ENCODE peak calls at places on chromosomes 13 and 19, in eight cellular contexts. D is CD8-positive, alpha-beta memory T cell; F is hepatocyte; U is pancreas; B is stomach; Y is fibroblast of lung; C is thoracic aorta; H is adipocyte. R is an unnamed sample. For H3K4me1, the result is how much of the 10 kb centered on the place peaks cover.

GRCh38 chr19:45420871-45421270 is 2.8 kb downstream of the ERCC1 start:
- DNase-seq in B (no peak), Y (no peak), C (no peak), D (no peak), F (no peak), H (no peak), U (no peak), R (no peak)

GRCh38 chr19:52658595-52658994 is 20.4 kb upstream of the ZNF83 start:
- DNase-seq in Y (no peak), B (no peak), F (peak), U (no peak), H (no peak), C (no peak), D (no peak), R (no peak)

GRCh38 chr19:33125929-33126388 is 6.0 kb upstream of the WDR88 start:
- DNase-seq in U (no peak), D (peak), Y (peak), C (no peak), F (peak), H (peak), B (peak), R (peak)

GRCh38 chr13:75600371-75600770 is 35.8 kb upstream of the LMO7 start:
- DNase-seq in Y (no peak), B (no peak), F (no peak), U (no peak), H (no peak), C (no peak), D (no peak), R (no peak)

GRCh38 chr13:112818698-112819045 is 128.8 kb downstream of the ATP11A start:
- DNase-seq in Y (no peak), H (no peak), U (no peak), C (no peak), D (no peak), B (peak), F (no peak), R (no peak)

GRCh38 chr13:102399791-102400618 is 1.8 kb downstream of the FGF14 start:
- DNase-seq in F (no peak), U (peak), B (no peak), Y (peak), H (no peak), D (peak), C (no peak), R (no peak)

GRCh38 chr19:18221815-18222725 is 4.2 kb downstream of the PDE4C start:
- DNase-seq in F (no peak), C (no peak), Y (no peak), D (no peak), H (no peak), U (no peak), B (no peak), R (no peak)

GRCh38 chr19:44582581-44583265 is 30.6 kb upstream of the IGSF23 start:
- DNase-seq in Y (peak), C (no peak), U (no peak), B (no peak), H (peak), D (peak), F (no peak), R (no peak)

GRCh38 chr19:37936166-37936565 is 29.2 kb downstream of the SIPA1L3 start:
- DNase-seq in Y (no peak), U (peak), H (no peak), F (peak), B (peak), D (no peak), C (no peak), R (no peak)

GRCh38 chr13:33109801-33110200 is 93.6 kb downstream of the KL start:
- DNase-seq in H (no peak), Y (no peak), C (no peak), F (no peak), D (no peak), U (no peak), B (no peak), R (no peak)
- H3K4me1 ChIP-seq in H (under half), Y (under half), C (half or more), F (under half), D (under half), U (under half), B (under half), R (under half)

GRCh38 chr13:67225252-67226159 is 4.6 kb downstream of the PCDH9 start:
- DNase-seq in H (no peak), F (no peak), B (no peak), U (no peak), C (no peak), D (no peak), Y (no peak), R (no peak)
- H3K4me3 ChIP-seq in H (no peak), F (no peak), B (no peak), U (no peak), C (peak), D (no peak), Y (no peak), R (no peak)

GRCh38 chr13:110913911-110914292 is 967 bp downstream of the ANKRD10 start:
- DNase-seq in Y (no peak), F (no peak), C (no peak), B (no peak), D (no peak), H (no peak), U (no peak), R (peak)
- H3K4me1 ChIP-seq in Y (under half), F (under half), C (half or more), B (under half), D (under half), H (under half), U (under half), R (under half)

GRCh38 chr13:36919206-36919832 is 719 bp downstream of the SMAD9 start:
- DNase-seq in C (peak), F (peak), U (peak), D (no peak), Y (peak), H (peak), B (peak), R (peak)

GRCh38 chr13:36918246-36919060 is 1.6 kb downstream of the SMAD9 start:
- DNase-seq in D (no peak), U (no peak), H (peak), Y (peak), F (no peak), B (no peak), C (no peak), R (no peak)

GRCh38 chr13:36920612-36921185 is 661 bp upstream of the SMAD9 start:
- DNase-seq in F (no peak), C (no peak), D (no peak), U (no peak), B (no peak), H (peak), Y (no peak), R (no peak)

GRCh38 chr13:36921902-36922301 is 1.9 kb upstream of the SMAD9 start:
- DNase-seq in Y (no peak), D (no peak), H (no peak), F (no peak), U (no peak), C (no peak), B (no peak), R (no peak)

DNA sequence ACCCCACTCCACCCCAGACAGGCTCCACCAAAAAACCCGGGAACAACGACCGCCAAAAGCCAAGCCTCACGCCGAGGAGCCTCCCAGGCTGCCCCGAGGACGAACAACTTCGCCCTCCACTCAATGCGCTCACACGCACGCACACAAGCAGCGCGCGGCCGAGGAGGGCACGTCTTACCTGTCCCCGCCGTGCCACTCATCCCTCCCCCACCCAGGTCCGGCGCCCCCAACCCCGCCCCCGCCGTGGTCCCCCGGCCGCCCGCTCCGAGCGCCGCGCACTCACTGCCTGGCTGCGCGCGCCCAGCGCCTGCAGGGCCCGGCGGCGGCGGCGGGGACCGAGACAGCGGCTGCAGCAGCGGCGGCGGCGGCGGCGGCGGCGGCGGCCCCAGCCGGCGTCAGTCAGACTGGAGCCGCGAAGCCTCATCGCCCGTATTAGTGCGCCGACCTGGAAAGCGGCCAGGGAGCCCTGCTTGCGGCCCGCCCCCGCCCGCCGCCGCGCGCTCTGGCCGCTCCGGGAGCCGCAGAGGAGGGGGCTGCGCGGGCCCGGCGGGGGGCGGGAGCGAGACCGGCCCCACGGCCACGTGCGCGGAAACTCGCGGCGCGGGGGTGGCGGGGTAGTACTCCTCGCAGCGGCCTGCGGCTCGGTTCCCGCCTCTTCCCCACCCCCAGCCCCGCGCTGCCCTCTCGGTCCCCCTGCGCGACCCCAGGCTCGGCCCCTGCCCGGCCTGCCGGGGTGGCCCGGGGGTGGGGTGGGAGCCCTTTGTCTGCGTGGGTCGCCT is at the start of gene SMAD9:
- DNase-seq in C (peak), D (no peak), F (peak), B (peak), H (peak), Y (peak), U (peak), R (peak)
- H3K4me3 ChIP-seq in C (peak), D (no peak), F (peak), B (peak), H (peak), Y (peak), U (peak), R (peak)

DNA sequence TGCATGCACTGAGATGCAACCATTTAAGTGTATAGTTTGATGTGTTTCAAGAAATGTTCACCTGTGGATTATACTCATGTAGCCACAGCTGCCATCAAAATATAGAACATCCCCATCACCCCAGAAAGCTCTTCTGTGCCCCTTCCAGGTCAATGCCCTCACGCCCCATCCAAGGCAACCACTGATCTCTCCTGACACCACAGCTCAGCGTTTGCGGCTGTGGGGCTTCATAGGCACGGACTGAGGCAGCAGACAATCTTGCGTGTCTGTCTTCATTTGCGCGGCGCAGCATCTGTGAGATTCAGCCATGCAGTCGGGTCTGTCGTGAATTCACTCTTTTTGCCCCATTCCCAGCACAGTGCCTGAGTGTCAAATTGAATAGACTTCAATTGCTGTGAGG is 153.8 kb upstream of the UQCRFS1 start:
- DNase-seq in B (no peak), H (no peak), D (no peak), U (no peak), Y (no peak), F (no peak), C (no peak), R (no peak)
- H3K4me1 ChIP-seq in B (under half), H (under half), D (under half), U (under half), Y (under half), F (under half), C (under half), R (under half)

GRCh38 chr13:107865643-107866006 is 349.7 kb downstream of the LIG4 start:
- DNase-seq in U (no peak), F (no peak), C (no peak), B (no peak), H (no peak), Y (peak), D (no peak), R (no peak)

GRCh38 chr13:107864543-107865460 is 350.5 kb downstream of the LIG4 start:
- DNase-seq in U (no peak), H (peak), C (no peak), Y (peak), F (peak), D (no peak), B (no peak), R (no peak)

GRCh38 chr13:107867701-107868661 is 347.4 kb downstream of the LIG4 start:
- DNase-seq in H (peak), D (no peak), C (no peak), B (peak), F (peak), U (peak), Y (peak), R (no peak)

GRCh38 chr13:107866007-107866665 is 349.2 kb downstream of the LIG4 start:
- DNase-seq in B (no peak), H (peak), U (no peak), Y (no peak), F (peak), D (no peak), C (no peak), R (no peak)

DNA sequence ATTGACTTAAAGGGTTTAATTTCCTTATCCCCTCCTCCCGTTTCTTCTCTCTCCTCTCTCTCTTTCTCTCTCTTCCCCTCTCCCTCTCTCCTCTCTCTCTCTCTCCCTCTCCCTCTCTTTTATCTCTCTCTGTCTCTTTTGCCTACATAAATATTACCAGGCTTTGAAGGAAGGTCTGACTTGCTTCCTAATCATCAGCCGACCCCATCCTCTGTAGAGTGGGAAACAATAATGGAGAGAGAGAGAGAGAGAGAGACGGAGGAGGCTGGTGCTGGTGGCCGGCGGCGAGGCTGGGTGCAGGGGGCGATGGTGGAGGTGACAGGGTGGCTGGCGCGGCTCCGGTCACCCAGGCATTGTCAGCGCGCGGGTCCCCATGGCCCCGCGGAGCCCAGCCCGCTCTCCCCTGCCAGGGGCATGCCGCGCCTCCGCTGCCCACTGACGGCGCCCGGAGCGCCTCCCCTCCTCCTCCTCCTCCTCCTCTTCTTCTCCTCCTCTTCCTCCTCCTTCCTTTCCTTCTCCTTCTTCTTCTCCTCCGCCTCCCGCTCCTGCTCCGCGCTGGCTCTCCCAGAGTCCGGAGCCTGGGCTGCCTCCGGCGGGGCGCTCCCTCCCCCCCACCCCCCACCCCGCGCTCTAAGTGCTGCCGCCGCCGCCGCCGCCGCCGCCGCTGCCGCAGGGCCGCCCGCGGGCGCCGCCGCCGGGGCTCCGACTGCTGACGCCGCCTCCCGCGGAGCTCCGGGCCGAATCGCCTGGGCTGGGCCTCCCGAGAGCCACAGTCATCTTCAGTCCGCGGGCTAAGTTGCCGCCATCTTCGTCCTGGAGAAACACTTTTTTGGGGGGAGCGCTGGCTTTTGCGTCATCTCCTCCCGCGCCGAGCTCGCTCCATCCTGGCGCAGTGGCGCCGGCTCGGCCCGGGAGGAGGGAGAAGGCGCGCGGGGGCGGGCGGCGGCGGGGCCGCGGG is 348.4 kb downstream of the LIG4 start:
- DNase-seq in H (peak), C (no peak), Y (peak), D (no peak), F (peak), U (no peak), B (no peak), R (no peak)
- H3K4me3 ChIP-seq in H (peak), C (peak), Y (peak), D (no peak), F (peak), U (peak), B (peak), R (peak)

DNA sequence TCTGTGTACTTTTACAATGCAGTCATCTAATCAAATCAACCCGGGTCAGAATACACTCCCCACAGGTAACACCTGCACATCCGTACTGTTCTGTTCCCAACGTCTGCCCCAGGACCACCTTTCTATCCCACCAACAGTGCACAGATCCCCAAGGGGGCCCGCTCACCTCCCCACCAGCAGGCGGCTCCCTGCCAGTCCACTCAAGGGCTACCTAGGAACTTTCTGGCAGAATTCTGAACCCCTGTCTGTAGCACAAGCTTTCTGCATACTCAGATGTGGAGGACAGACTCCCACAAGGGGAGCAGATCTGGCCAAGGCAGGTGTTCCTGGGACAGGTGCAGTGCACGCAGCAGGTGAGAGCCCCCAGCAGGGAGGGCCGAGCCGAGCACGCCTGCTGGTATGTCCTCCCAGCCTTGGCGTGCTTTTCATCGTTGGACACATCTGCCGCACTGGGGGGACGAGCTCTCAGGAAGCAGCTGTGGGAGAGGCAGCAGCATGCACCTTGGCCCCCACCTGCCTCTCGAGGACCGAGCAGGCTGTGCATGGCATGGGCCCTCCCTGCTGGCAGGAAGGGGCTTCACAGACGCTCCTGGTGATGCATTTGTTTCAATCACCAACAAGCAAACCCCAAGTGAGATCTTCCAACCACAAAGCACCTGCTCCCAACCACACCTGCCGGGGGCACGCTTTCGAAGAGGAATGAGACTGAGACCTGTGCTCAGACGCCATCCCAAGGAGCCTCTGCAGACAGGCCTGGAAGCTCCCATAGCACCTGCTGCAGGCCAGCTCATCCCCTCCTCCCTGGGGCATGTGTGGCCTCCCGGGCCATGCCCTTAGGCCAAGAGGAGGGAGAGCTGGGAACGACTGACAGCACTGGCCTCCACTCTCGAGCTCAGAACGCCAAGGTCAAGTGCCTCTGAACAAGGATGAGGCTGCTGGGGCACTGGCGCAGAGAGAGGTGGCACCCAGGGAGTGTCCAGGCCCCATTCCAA is 35.9 kb downstream of the RAB20 start:
- DNase-seq in C (no peak), H (no peak), D (peak), F (no peak), Y (no peak), U (no peak), B (no peak), R (no peak)
- H3K4me1 ChIP-seq in C (half or more), H (under half), D (under half), F (under half), Y (under half), U (under half), B (half or more), R (under half)

DNA sequence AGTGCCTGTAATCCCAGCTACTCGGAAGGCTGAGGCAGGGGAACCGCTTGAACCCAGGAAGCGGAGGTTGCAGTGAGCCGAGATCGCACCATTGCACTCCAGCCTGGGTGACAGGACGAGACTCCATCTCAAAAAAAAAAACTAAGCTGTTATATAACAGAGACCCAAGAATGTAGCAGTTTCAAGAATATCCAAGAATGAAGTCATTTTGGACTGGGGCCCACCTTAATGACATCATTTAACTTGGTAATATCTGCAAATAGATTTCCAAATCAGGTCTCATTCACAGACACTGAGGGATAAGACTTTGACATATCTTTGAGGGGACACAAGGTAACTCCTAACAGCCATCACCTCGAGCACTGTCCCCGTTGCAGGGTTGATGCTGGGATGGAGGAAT is 36.5 kb upstream of the MRI1 start:
- DNase-seq in D (no peak), F (no peak), C (peak), B (no peak), Y (peak), H (no peak), U (no peak), R (no peak)
- H3K4me3 ChIP-seq in D (no peak), F (no peak), C (peak), B (no peak), Y (no peak), H (no peak), U (no peak), R (no peak)